ENCODE peak calls at places on chromosomes 13 and 19, in five cellular contexts. H is GM23338, A is fibroblast of mammary gland, G is fibroblast of pulmonary artery, E is cardiac muscle cell. V is an unnamed sample.
A peak's percentile ranks its signal among the peaks of the same experiment; 100 is the strongest.

GRCh38 chr19:33678796-33679195 is 57.0 kb downstream of the CHST8 start:
- DNase-seq in H (no peak), A (no peak), G (no peak), E (no peak), V (no peak)

GRCh38 chr13:98345103-98345899 is 168.2 kb upstream of the RNF113B start:
- DNase-seq in H (no peak), A (no peak), G (no peak), E (no peak), V (no peak)

GRCh38 chr13:84896128-84896527 is 903.1 kb downstream of the SLITRK6 start:
- DNase-seq in H (peak; percentile 71), A (peak; percentile 65), G (peak; percentile 79), E (peak; percentile 51), V (peak; percentile 52)

GRCh38 chr19:48290341-48290922 is 20.6 kb downstream of the ZNF114 start:
- DNase-seq in H (peak; percentile 90), A (peak; percentile 47), G (peak; percentile 29), E (peak; percentile 28), V (peak; percentile 58)

GRCh38 chr13:92187378-92187989 is 789.1 kb downstream of the GPC5 start:
- DNase-seq in H (peak; percentile 72), A (peak; percentile 39), G (peak; percentile 71), E (peak; percentile 52), V (peak; percentile 25)

GRCh38 chr13:29567411-29567810 is 28.1 kb downstream of the SLC7A1 start:
- DNase-seq in H (no peak), A (no peak), G (no peak), E (no peak), V (no peak)

GRCh38 chr19:4115050-4115817 is 8.7 kb downstream of the MAP2K2 start:
- DNase-seq in H (no peak), A (no peak), G (no peak), E (peak; percentile 82), V (no peak)

GRCh38 chr13:91193358-91193757 is 154.1 kb upstream of the MIR17HG start:
- DNase-seq in H (no peak), A (no peak), G (no peak), E (no peak), V (no peak)

GRCh38 chr19:621819-622218 is 11.5 kb downstream of the POLRMT start:
- DNase-seq in H (no peak), A (no peak), G (no peak), E (no peak), V (no peak)

GRCh38 chr19:3785464-3785937 is 680 bp downstream of the MATK start:
- DNase-seq in H (no peak), A (no peak), G (no peak), E (no peak), V (no peak)

GRCh38 chr13:97403893-97404683 is 29.9 kb upstream of the RAP2A start:
- DNase-seq in H (no peak), A (peak; percentile 25), G (no peak), E (no peak), V (no peak)

GRCh38 chr19:30854661-30855060 is 482.5 kb downstream of the ZNF536 start:
- DNase-seq in H (no peak), A (no peak), G (no peak), E (no peak), V (no peak)

DNA sequence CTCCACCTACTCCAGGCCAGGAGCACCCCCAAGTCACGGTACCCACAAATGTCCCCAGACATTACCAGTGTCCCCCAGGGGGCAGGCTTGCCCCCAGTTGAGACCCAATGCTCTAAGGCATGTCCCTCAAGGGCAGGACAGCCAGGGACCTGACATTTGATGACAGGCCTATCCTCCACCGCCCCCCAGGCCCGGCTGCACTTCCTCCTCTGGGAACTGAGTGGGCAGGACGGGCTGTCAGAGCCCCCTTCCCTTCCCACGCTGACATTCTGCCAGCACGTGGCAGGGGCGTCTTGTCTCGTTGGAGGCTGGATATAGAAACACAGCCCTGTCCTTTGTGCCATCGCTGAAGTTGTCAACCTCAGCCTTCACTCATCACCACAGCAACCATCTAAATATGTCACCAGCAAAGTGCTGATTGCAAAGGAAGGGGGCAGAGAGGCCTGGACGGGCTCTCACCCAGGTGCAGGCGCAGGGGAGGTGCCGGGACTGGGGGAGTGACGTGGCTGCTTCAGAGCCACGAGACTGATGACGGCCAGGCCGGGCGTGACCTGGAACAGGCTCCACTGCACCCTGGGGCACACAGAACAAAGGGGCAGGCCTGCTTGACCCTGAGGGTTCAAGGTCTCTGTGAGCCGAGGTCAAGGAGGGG is 38.4 kb downstream of the GNG7 start:
- DNase-seq in H (no peak), A (no peak), G (no peak), E (peak; percentile 68), V (no peak)
- TF ChIP-seq CTCF in H (peak; percentile 31), A (peak; percentile 10), G (peak; percentile 1), E (no peak), V (no peak)

DNA sequence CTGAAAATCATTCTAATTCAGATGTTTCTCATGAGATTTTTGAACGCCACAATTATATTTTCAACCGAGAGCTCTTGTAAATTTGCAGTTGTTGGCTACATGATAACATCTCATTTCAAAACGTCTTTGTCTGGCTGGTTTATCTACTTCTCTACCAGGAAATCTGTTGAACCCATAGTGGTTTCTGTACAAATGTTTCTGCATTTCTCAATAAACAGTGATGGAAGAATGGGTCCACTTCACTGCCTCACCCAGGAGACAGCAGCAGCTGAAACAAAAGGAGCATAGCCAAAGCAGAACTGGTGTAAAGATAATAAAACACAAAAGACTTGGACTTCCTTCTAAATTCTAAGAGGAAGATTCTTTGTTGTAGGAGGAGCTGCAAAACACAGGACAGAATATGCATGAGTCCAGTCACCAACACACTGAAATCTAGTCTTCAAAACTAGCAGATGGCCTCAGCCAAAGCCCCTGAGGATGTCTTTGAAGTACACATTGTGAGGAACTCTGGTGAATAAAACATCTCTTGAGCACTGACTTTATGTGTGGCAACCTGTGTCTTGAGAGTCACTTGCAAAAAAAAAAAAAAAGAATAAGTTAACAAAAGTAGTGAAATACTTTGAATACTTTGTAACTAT is 68.6 kb upstream of the FGF14 start:
- DNase-seq in H (no peak), A (no peak), G (no peak), E (no peak), V (no peak)
- TF ChIP-seq CTCF in H (no peak), A (no peak), G (no peak), E (no peak), V (no peak)

GRCh38 chr19:46069841-46070341 is 29.1 kb upstream of the IGFL4 start:
- DNase-seq in H (no peak), A (peak; percentile 96), G (peak; percentile 97), E (no peak), V (no peak)

GRCh38 chr19:46067691-46068090 is 26.9 kb upstream of the IGFL4 start:
- DNase-seq in H (no peak), A (no peak), G (no peak), E (no peak), V (no peak)

GRCh38 chr19:46073268-46073922 is 32.6 kb upstream of the IGFL4 start:
- DNase-seq in H (no peak), A (no peak), G (no peak), E (no peak), V (no peak)

GRCh38 chr19:46065486-46065885 is 24.7 kb upstream of the IGFL4 start:
- DNase-seq in H (no peak), A (peak; percentile 66), G (peak; percentile 51), E (no peak), V (no peak)

GRCh38 chr19:46068345-46069258 is 27.8 kb upstream of the IGFL4 start:
- DNase-seq in H (no peak), A (peak; percentile 95), G (peak; percentile 94), E (no peak), V (no peak)
- TF ChIP-seq CTCF in H (no peak), A (no peak), G (no peak), E (no peak), V (no peak)

GRCh38 chr19:41951686-41952172 is 7.4 kb downstream of the RABAC1 start:
- DNase-seq in H (peak; percentile 94), A (peak; percentile 70), G (peak; percentile 74), E (peak; percentile 74), V (peak; percentile 86)
- TF ChIP-seq CTCF in H (peak; percentile 95), A (peak; percentile 97), G (peak; percentile 100), E (peak; percentile 98), V (peak; percentile 99)

GRCh38 chr19:56191711-56192110 is 5.9 kb downstream of the ZSCAN5B start:
- DNase-seq in H (no peak), A (no peak), G (no peak), E (no peak), V (no peak)

GRCh38 chr19:56193981-56194380 is 3.6 kb downstream of the ZSCAN5B start:
- DNase-seq in H (no peak), A (no peak), G (no peak), E (no peak), V (no peak)

GRCh38 chr19:56191115-56191514 is 6.5 kb downstream of the ZSCAN5B start:
- DNase-seq in H (peak; percentile 40), A (no peak), G (no peak), E (no peak), V (no peak)

DNA sequence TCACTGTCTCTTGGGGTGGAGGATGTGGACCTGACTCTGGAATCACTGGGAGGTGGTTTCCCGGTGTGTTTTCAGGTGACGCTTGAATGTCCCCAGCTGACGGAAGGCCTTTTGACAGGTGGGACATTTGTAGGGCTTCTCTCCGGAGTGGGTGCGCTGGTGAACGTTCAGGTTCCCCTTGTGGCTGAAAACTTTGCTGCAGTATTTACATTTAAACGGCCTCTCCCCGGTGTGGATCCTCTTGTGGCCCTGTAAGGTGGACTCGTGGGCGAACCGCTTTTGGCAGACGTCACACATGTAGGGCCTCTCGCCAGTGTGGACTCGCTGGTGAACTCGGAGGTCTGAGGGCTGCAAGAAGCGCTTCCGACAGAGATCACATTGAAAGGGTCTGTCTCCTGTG is 7.8 kb downstream of the ZSCAN5B start:
- DNase-seq in H (peak; percentile 56), A (no peak), G (no peak), E (no peak), V (no peak)
- TF ChIP-seq CTCF in H (peak; percentile 23), A (no peak), G (no peak), E (no peak), V (peak; percentile 3)